ENCODE peak calls at places on chromosomes 3 and 15, in four cellular contexts. P is progenitor cell of endocrine pancreas; V is activated CD4-positive, alpha-beta T cell treated with anti-CD3 and anti-CD28 coated beads for 24 hours; R is brain microvascular endothelial cell. A is an unnamed sample.

GRCh38 chr3:154334973-154335420 is 10.7 kb upstream of the DHX36 start:
- DNase-seq in P (no peak), V (no peak), R (peak), A (no peak)

GRCh38 chr15:71921191-71921590 is 110.8 kb downstream of the NR2E3 start:
- DNase-seq in P (no peak), V (no peak), R (no peak), A (no peak)

GRCh38 chr15:91238664-91239428 is 138.8 kb downstream of the SV2B start:
- DNase-seq in P (no peak), V (no peak), R (no peak), A (peak)

GRCh38 chr3:64084640-64085039 is 61.3 kb upstream of the PSMD6 start:
- DNase-seq in P (no peak), V (no peak), R (peak), A (no peak)

GRCh38 chr15:70557506-70558258 is 205.7 kb downstream of the UACA start:
- DNase-seq in P (no peak), V (no peak), R (no peak), A (no peak)

GRCh38 chr3:27720899-27721716 is 1.0 kb downstream of the EOMES start:
- DNase-seq in P (no peak), V (no peak), R (no peak), A (no peak)

GRCh38 chr15:74340139-74340538 is 27.3 kb downstream of the CYP11A1 start:
- DNase-seq in P (no peak), V (no peak), R (peak), A (no peak)

GRCh38 chr3:127121850-127122249 is 71.1 kb upstream of the PRR23E start:
- DNase-seq in P (no peak), V (no peak), R (no peak), A (no peak)

GRCh38 chr15:92810418-92811138 is 89.5 kb upstream of the CHD2 start:
- DNase-seq in P (no peak), V (no peak), R (peak), A (peak)

GRCh38 chr3:119630562-119631329 is 29.6 kb downstream of the POPDC2 start:
- DNase-seq in P (no peak), V (no peak), R (peak), A (no peak)

GRCh38 chr15:60116456-60117089 is 112.5 kb downstream of the FOXB1 start:
- DNase-seq in P (no peak), V (no peak), R (no peak), A (no peak)

GRCh38 chr3:160629491-160629890 is 47.5 kb upstream of the ARL14 start:
- DNase-seq in P (no peak), V (no peak), R (no peak), A (no peak)

GRCh38 chr3:128919988-128920387 is 40.6 kb downstream of the ACAD9 start:
- DNase-seq in P (no peak), V (no peak), R (no peak), A (no peak)

GRCh38 chr3:129992781-129993180 is 18.3 kb downstream of the TRH start:
- DNase-seq in P (no peak), V (no peak), R (no peak), A (no peak)

GRCh38 chr3:99875573-99875924 is 57.9 kb downstream of the CMSS1 start:
- DNase-seq in P (no peak), V (no peak), R (peak), A (no peak)

GRCh38 chr3:193515884-193516438 is 38.7 kb downstream of the ATP13A4 start:
- DNase-seq in P (no peak), V (no peak), R (no peak), A (no peak)

GRCh38 chr3:4989649-4989966 is 10.4 kb downstream of the BHLHE40 start:
- DNase-seq in P (no peak), V (no peak), R (no peak), A (no peak)

GRCh38 chr15:83653639-83654378 is at the start of gene ADAMTSL3:
- DNase-seq in P (peak), V (no peak), R (no peak), A (peak)

GRCh38 chr3:105827959-105828358 is 40.9 kb downstream of the CBLB start:
- DNase-seq in P (no peak), V (no peak), R (peak), A (no peak)

GRCh38 chr3:138938056-138938876 is 8.7 kb downstream of the FOXL2 start:
- DNase-seq in P (no peak), V (no peak), R (no peak), A (no peak)

GRCh38 chr3:188834349-188834748 is 337.4 kb upstream of the TPRG1 start:
- DNase-seq in P (no peak), V (peak), R (no peak), A (no peak)

GRCh38 chr3:50554553-50554952 is 13.0 kb downstream of the C3orf18 start:
- DNase-seq in P (no peak), V (no peak), R (no peak), A (no peak)

GRCh38 chr15:95018888-95019545 is 787.7 kb downstream of the MCTP2 start:
- DNase-seq in P (no peak), V (no peak), R (peak), A (no peak)

GRCh38 chr3:71784914-71785593 is at the start of gene PROK2:
- DNase-seq in P (no peak), V (no peak), R (no peak), A (no peak)

GRCh38 chr3:172113710-172114109 is 74.3 kb downstream of the FNDC3B start:
- DNase-seq in P (no peak), V (no peak), R (no peak), A (no peak)

GRCh38 chr3:125591116-125591755 is 4.1 kb downstream of the OSBPL11 start:
- DNase-seq in P (no peak), V (no peak), R (no peak), A (no peak)

GRCh38 chr3:35194666-35195065 is 444.7 kb upstream of the ARPP21 start:
- DNase-seq in P (no peak), V (no peak), R (no peak), A (no peak)

GRCh38 chr15:100687532-100688215 is 85.3 kb downstream of the ASB7 start:
- DNase-seq in P (no peak), V (no peak), R (peak), A (no peak)

GRCh38 chr3:182331356-182331755 is 461.9 kb upstream of the ATP11B start:
- DNase-seq in P (no peak), V (no peak), R (no peak), A (no peak)

GRCh38 chr3:110016235-110016634 is 678.9 kb upstream of the DPPA4 start:
- DNase-seq in P (no peak), V (no peak), R (no peak), A (no peak)

GRCh38 chr3:73580343-73580742 is 44.4 kb downstream of the PDZRN3 start:
- DNase-seq in P (no peak), V (no peak), R (peak), A (no peak)

GRCh38 chr15:57213783-57214366 is 162.4 kb upstream of the CGNL1 start:
- DNase-seq in P (no peak), V (no peak), R (no peak), A (no peak)

GRCh38 chr3:54634122-54634469 is 293.8 kb downstream of the LRTM1 start:
- DNase-seq in P (no peak), V (no peak), R (no peak), A (no peak)

A was measured in C1 segment of cervical spinal cord.